ENCODE peak calls at places on chromosomes 16 and 17, in seven cellular contexts. I is cardiac muscle cell, P is stomach, C is dorsolateral prefrontal cortex, O is brain microvascular endothelial cell, E is lower lobe of right lung, D is spleen. W is an unnamed sample.
A peak's percentile ranks its signal among the peaks of the same experiment; 100 is the strongest.

GRCh38 chr16:27450836-27451341 is 48.9 kb downstream of the IL21R start:
- DNase-seq in I (peak; percentile 22), P (no peak), C (no peak), O (peak; percentile 28), E (no peak), D (no peak), W (peak; percentile 78)

GRCh38 chr16:24844101-24845030 is 1.4 kb upstream of the SLC5A11 start:
- DNase-seq in I (no peak), P (peak; percentile 48), C (no peak), O (no peak), E (no peak), D (no peak), W (no peak)

GRCh38 chr17:44623070-44623725 is 33.1 kb upstream of the MEIOC start:
- DNase-seq in I (no peak), P (no peak), C (no peak), O (no peak), E (no peak), D (no peak), W (no peak)

GRCh38 chr17:78777886-78778285 is 4.2 kb downstream of the CYTH1 start:
- DNase-seq in I (no peak), P (no peak), C (no peak), O (no peak), E (no peak), D (peak; percentile 41), W (no peak)

GRCh38 chr17:39517224-39517623 is 55.9 kb downstream of the CDK12 start:
- DNase-seq in I (peak; percentile 77), P (no peak), C (no peak), O (peak; percentile 63), E (no peak), D (no peak), W (no peak)

GRCh38 chr16:3282103-3282746 is 1.1 kb upstream of the ZNF263 start:
- DNase-seq in I (peak; percentile 79), P (no peak), C (no peak), O (peak; percentile 61), E (no peak), D (no peak), W (no peak)

GRCh38 chr17:57735707-57736106 is 9.4 kb downstream of the CCDC182 start:
- DNase-seq in I (no peak), P (no peak), C (no peak), O (no peak), E (no peak), D (no peak), W (no peak)

GRCh38 chr17:68491864-68492263 is 20.4 kb upstream of the PRKAR1A start:
- DNase-seq in I (no peak), P (peak; percentile 57), C (no peak), O (no peak), E (no peak), D (no peak), W (no peak)

GRCh38 chr16:79943738-79944137 is 343.2 kb upstream of the MAF start:
- DNase-seq in I (no peak), P (no peak), C (no peak), O (peak; percentile 52), E (no peak), D (no peak), W (no peak)

GRCh38 chr17:72588961-72589360 is 468.1 kb downstream of the SOX9 start:
- DNase-seq in I (no peak), P (peak; percentile 84), C (peak; percentile 57), O (peak; percentile 40), E (peak; percentile 82), D (no peak), W (no peak)
- H3K4me3 ChIP-seq in I (no peak overlapping the region), P (no peak overlapping the region), C (peak overlapping the region; percentile 14), O (peak overlapping the region; percentile 37), E (peak overlapping the region; percentile 8), D (no peak overlapping the region), W (no peak overlapping the region)

GRCh38 chr16:55703003-55704001 is 47.5 kb downstream of the SLC6A2 start:
- DNase-seq in I (peak; percentile 78), P (no peak), C (no peak), O (peak; percentile 60), E (no peak), D (no peak), W (no peak)
- TF ChIP-seq CTCF in I (peak; percentile 60), P (peak; percentile 31), C (peak; percentile 79), O (peak; percentile 50), E (peak; percentile 47), D (no peak), W (no peak)

DNA sequence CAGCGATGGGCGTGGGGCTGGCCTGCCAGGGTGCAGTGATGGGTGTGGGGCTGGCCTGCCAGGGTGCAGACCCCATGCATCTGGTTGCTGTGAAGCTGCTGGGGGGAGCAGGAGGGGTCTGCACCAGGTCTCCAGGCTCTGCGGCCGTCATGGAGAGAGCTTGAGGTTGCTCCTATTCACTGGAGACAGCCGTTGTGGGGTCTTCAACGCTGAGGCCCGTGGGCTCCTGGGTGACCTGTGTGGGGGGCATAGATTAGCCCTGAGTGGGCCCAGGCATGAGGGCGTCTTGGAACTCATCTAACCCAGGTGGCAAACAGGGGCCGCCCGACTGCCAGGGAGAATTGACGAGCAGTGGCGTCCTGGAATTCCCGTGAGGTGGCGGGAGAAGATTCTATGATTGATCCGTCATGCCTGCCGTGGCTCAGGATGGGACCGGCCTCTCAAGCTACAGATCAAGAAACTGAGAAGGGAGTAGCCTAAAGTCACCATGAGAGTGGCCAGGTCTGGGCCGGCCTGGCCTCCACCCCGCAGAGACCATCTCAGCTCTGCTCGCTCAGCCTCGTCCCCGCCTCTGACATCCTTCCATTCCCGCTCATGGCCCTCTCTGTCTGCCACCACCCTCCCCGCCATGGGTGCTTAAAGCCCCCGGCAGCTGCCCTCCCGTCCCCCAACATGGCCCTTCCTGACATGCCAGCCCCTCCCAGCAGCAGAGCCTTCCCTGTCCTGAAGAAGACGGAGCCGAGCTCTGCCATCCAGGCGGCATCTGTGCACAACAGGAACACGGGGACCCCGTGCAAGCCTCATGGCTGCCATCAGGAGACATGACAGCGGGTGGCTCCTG is 50.7 kb upstream of the ACSF3 start:
- DNase-seq in I (no peak), P (no peak), C (no peak), O (no peak), E (peak; percentile 34), D (peak; percentile 57), W (no peak)
- H3K27me3 ChIP-seq in I (no peaks in the 10 kb centered on the region), P (peaks cover 4% of the 10 kb centered on the region), C (peaks cover 47% of the 10 kb centered on the region), O (peaks cover 1% of the 10 kb centered on the region), E (peaks cover 55% of the 10 kb centered on the region), D (peaks cover 80% of the 10 kb centered on the region), W (no peaks in the 10 kb centered on the region)

DNA sequence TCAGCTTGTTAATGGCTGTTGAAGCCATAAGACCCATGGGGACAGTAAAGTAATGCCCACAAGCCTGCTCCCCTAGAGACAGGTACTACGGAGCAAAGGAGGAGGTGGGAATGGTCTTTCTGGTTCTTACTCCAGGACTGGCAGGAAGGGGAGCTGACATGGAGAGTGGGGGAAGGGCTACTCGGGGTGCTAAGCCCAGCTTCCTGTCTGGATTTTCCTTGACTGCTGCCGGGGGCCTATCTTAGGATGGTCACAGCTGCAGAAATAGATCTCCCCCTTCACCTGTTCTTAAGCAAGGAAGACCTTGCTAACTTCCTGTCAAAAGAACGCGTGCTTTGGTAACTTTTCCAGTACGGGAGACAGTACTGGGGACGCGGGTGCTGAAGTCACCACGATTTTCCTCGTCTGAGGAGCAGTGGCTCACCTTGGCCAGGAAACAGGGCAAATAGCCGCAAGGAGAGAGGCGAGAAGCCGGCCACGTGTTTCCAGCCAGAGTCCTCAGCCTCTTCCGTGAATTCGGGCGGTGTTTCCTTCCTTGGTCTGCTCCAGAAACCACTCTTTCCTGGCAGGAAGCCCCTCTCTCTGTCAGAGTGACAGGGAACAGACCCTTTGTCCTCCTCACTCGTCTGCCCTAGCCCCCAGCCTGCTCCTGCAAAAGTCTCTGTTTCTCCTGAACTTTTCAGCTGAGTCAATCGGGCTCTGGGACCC is 656 bp upstream of the PRR29 start:
- DNase-seq in I (peak; percentile 36), P (no peak), C (peak; percentile 10), O (no peak), E (peak; percentile 39), D (peak; percentile 80), W (no peak)
- H3K4me3 ChIP-seq in I (peak overlapping the region; percentile 70), P (peak overlapping the region; percentile 50), C (peak overlapping the region; percentile 60), O (peak overlapping the region; percentile 67), E (peak overlapping the region; percentile 73), D (peak overlapping the region; percentile 62), W (no peak overlapping the region)